ENCODE peak calls at places on chromosomes 5 and 9, in six cellular contexts. One of them, this sample, is unnamed.
A peak's percentile ranks its signal among the peaks of the same experiment; 100 is the strongest.

GRCh38 chr9:91138760-91139159 is 223.0 kb downstream of the AUH start:
- DNase-seq in heart right ventricle: no peak
- DNase-seq in HCT116: peak; percentile 76
- DNase-seq in effector memory CD4-positive, alpha-beta T cell: no peak
- DNase-seq in PC-3: peak; percentile 88
- DNase-seq in upper lobe of right lung: no peak
- DNase-seq in this sample: no peak

GRCh38 chr9:108913391-108913790 is 20.5 kb downstream of the ELP1 start:
- DNase-seq in heart right ventricle: no peak
- DNase-seq in HCT116: no peak
- DNase-seq in effector memory CD4-positive, alpha-beta T cell: no peak
- DNase-seq in PC-3: no peak
- DNase-seq in upper lobe of right lung: no peak
- DNase-seq in this sample: no peak

GRCh38 chr5:7169240-7169878 is 226.6 kb upstream of the ADCY2 start:
- DNase-seq in heart right ventricle: no peak
- DNase-seq in HCT116: no peak
- DNase-seq in effector memory CD4-positive, alpha-beta T cell: no peak
- DNase-seq in PC-3: no peak
- DNase-seq in upper lobe of right lung: no peak
- DNase-seq in this sample: no peak

GRCh38 chr9:126612329-126612812 is 1.4 kb upstream of the LMX1B start:
- DNase-seq in heart right ventricle: no peak
- DNase-seq in HCT116: no peak
- DNase-seq in effector memory CD4-positive, alpha-beta T cell: no peak
- DNase-seq in PC-3: no peak
- DNase-seq in upper lobe of right lung: no peak
- DNase-seq in this sample: no peak

GRCh38 chr9:86353591-86354047 is 591 bp downstream of the TUT7 start:
- DNase-seq in heart right ventricle: no peak
- DNase-seq in HCT116: no peak
- DNase-seq in effector memory CD4-positive, alpha-beta T cell: no peak
- DNase-seq in PC-3: peak; percentile 51
- DNase-seq in upper lobe of right lung: no peak
- DNase-seq in this sample: no peak

GRCh38 chr5:58314356-58315045 is 145.4 kb downstream of the PLK2 start:
- DNase-seq in heart right ventricle: no peak
- DNase-seq in HCT116: no peak
- DNase-seq in effector memory CD4-positive, alpha-beta T cell: no peak
- DNase-seq in PC-3: peak; percentile 17
- DNase-seq in upper lobe of right lung: no peak
- DNase-seq in this sample: no peak

GRCh38 chr5:114473541-114473940 is 111.7 kb downstream of the KCNN2 start:
- DNase-seq in heart right ventricle: no peak
- DNase-seq in HCT116: no peak
- DNase-seq in effector memory CD4-positive, alpha-beta T cell: no peak
- DNase-seq in PC-3: peak; percentile 21
- DNase-seq in upper lobe of right lung: no peak
- DNase-seq in this sample: no peak

GRCh38 chr5:534006-534742 is 9.9 kb upstream of the SLC9A3 start:
- DNase-seq in heart right ventricle: no peak
- DNase-seq in HCT116: no peak
- DNase-seq in effector memory CD4-positive, alpha-beta T cell: no peak
- DNase-seq in PC-3: no peak
- DNase-seq in upper lobe of right lung: peak; percentile 64
- DNase-seq in this sample: no peak

GRCh38 chr5:80146036-80146435 is 109.8 kb downstream of the SERINC5 start:
- DNase-seq in heart right ventricle: no peak
- DNase-seq in HCT116: no peak
- DNase-seq in effector memory CD4-positive, alpha-beta T cell: no peak
- DNase-seq in PC-3: no peak
- DNase-seq in upper lobe of right lung: no peak
- DNase-seq in this sample: no peak

GRCh38 chr5:131265318-131265803 is 1.5 kb downstream of the CDC42SE2 start:
- DNase-seq in heart right ventricle: no peak
- DNase-seq in HCT116: peak; percentile 44
- DNase-seq in effector memory CD4-positive, alpha-beta T cell: no peak
- DNase-seq in PC-3: peak; percentile 54
- DNase-seq in upper lobe of right lung: no peak
- DNase-seq in this sample: no peak

GRCh38 chr9:80157561-80157983 is 585.8 kb downstream of the TLE4 start:
- DNase-seq in heart right ventricle: no peak
- DNase-seq in HCT116: no peak
- DNase-seq in effector memory CD4-positive, alpha-beta T cell: no peak
- DNase-seq in PC-3: no peak
- DNase-seq in upper lobe of right lung: no peak
- DNase-seq in this sample: no peak

GRCh38 chr9:132748450-132748849 is 78.2 kb downstream of the GTF3C4 start:
- DNase-seq in heart right ventricle: no peak
- DNase-seq in HCT116: no peak
- DNase-seq in effector memory CD4-positive, alpha-beta T cell: no peak
- DNase-seq in PC-3: no peak
- DNase-seq in upper lobe of right lung: no peak
- DNase-seq in this sample: no peak

GRCh38 chr5:32123058-32123805 is 50.9 kb downstream of the GOLPH3 start:
- DNase-seq in heart right ventricle: no peak
- DNase-seq in HCT116: no peak
- DNase-seq in effector memory CD4-positive, alpha-beta T cell: no peak
- DNase-seq in PC-3: no peak
- DNase-seq in upper lobe of right lung: no peak
- DNase-seq in this sample: no peak

GRCh38 chr5:75367401-75367800 is 30.4 kb downstream of the HMGCR start:
- DNase-seq in heart right ventricle: no peak
- DNase-seq in HCT116: no peak
- DNase-seq in effector memory CD4-positive, alpha-beta T cell: no peak
- DNase-seq in PC-3: no peak
- DNase-seq in upper lobe of right lung: no peak
- DNase-seq in this sample: no peak

GRCh38 chr5:4614088-4614487 is 526.0 kb upstream of the ADAMTS16 start:
- DNase-seq in heart right ventricle: no peak
- DNase-seq in HCT116: no peak
- DNase-seq in effector memory CD4-positive, alpha-beta T cell: no peak
- DNase-seq in PC-3: no peak
- DNase-seq in upper lobe of right lung: no peak
- DNase-seq in this sample: no peak

GRCh38 chr5:16520806-16521205 is 55.2 kb upstream of the ZNF622 start:
- DNase-seq in heart right ventricle: no peak
- DNase-seq in HCT116: no peak
- DNase-seq in effector memory CD4-positive, alpha-beta T cell: no peak
- DNase-seq in PC-3: no peak
- DNase-seq in upper lobe of right lung: no peak
- DNase-seq in this sample: no peak

GRCh38 chr5:107546084-107546483 is 124.7 kb downstream of the EFNA5 start:
- DNase-seq in heart right ventricle: no peak
- DNase-seq in HCT116: no peak
- DNase-seq in effector memory CD4-positive, alpha-beta T cell: no peak
- DNase-seq in PC-3: no peak
- DNase-seq in upper lobe of right lung: no peak
- DNase-seq in this sample: no peak

GRCh38 chr5:105812356-105812755 is 1858.4 kb downstream of the EFNA5 start:
- DNase-seq in heart right ventricle: no peak
- DNase-seq in HCT116: no peak
- DNase-seq in effector memory CD4-positive, alpha-beta T cell: no peak
- DNase-seq in PC-3: no peak
- DNase-seq in upper lobe of right lung: no peak
- DNase-seq in this sample: no peak

GRCh38 chr5:172243302-172243701 is 40.3 kb downstream of the UBTD2 start:
- DNase-seq in heart right ventricle: no peak
- DNase-seq in HCT116: no peak
- DNase-seq in effector memory CD4-positive, alpha-beta T cell: no peak
- DNase-seq in PC-3: no peak
- DNase-seq in upper lobe of right lung: no peak
- DNase-seq in this sample: no peak

GRCh38 chr9:115668506-115668905 is 485.1 kb upstream of the PAPPA start:
- DNase-seq in heart right ventricle: no peak
- DNase-seq in HCT116: no peak
- DNase-seq in effector memory CD4-positive, alpha-beta T cell: no peak
- DNase-seq in PC-3: peak; percentile 37
- DNase-seq in upper lobe of right lung: no peak
- DNase-seq in this sample: no peak

GRCh38 chr5:56848206-56848605 is 32.9 kb downstream of the MAP3K1 start:
- DNase-seq in heart right ventricle: no peak
- DNase-seq in HCT116: no peak
- DNase-seq in effector memory CD4-positive, alpha-beta T cell: no peak
- DNase-seq in PC-3: no peak
- DNase-seq in upper lobe of right lung: no peak
- DNase-seq in this sample: no peak

GRCh38 chr5:65483474-65484346 is 2.0 kb upstream of the ADAMTS6 start:
- DNase-seq in heart right ventricle: no peak
- DNase-seq in HCT116: peak; percentile 52
- DNase-seq in effector memory CD4-positive, alpha-beta T cell: no peak
- DNase-seq in PC-3: peak; percentile 49
- DNase-seq in upper lobe of right lung: no peak
- DNase-seq in this sample: no peak

GRCh38 chr9:136021891-136022681 is 60.9 kb upstream of the UBAC1 start:
- DNase-seq in heart right ventricle: peak; percentile 10
- DNase-seq in HCT116: no peak
- DNase-seq in effector memory CD4-positive, alpha-beta T cell: no peak
- DNase-seq in PC-3: no peak
- DNase-seq in upper lobe of right lung: no peak
- DNase-seq in this sample: no peak

GRCh38 chr9:110769667-110770066 is 101.1 kb downstream of the MUSK start:
- DNase-seq in heart right ventricle: no peak
- DNase-seq in HCT116: no peak
- DNase-seq in effector memory CD4-positive, alpha-beta T cell: no peak
- DNase-seq in PC-3: no peak
- DNase-seq in upper lobe of right lung: no peak
- DNase-seq in this sample: no peak

GRCh38 chr9:38414040-38414723 is 10.1 kb downstream of the IGFBPL1 start:
- DNase-seq in heart right ventricle: no peak
- DNase-seq in HCT116: no peak
- DNase-seq in effector memory CD4-positive, alpha-beta T cell: no peak
- DNase-seq in PC-3: no peak
- DNase-seq in upper lobe of right lung: no peak
- DNase-seq in this sample: no peak

GRCh38 chr9:120531683-120532300 is 48.2 kb downstream of the CDK5RAP2 start:
- DNase-seq in heart right ventricle: no peak
- DNase-seq in HCT116: peak; percentile 27
- DNase-seq in effector memory CD4-positive, alpha-beta T cell: no peak
- DNase-seq in PC-3: peak; percentile 59
- DNase-seq in upper lobe of right lung: no peak
- DNase-seq in this sample: no peak

GRCh38 chr5:84693256-84693655 is 308.6 kb upstream of the EDIL3 start:
- DNase-seq in heart right ventricle: no peak
- DNase-seq in HCT116: no peak
- DNase-seq in effector memory CD4-positive, alpha-beta T cell: no peak
- DNase-seq in PC-3: peak; percentile 41
- DNase-seq in upper lobe of right lung: no peak
- DNase-seq in this sample: no peak

GRCh38 chr9:108444400-108445358 is 411.1 kb downstream of the ACTL7B start:
- DNase-seq in heart right ventricle: no peak
- DNase-seq in HCT116: peak; percentile 90
- DNase-seq in effector memory CD4-positive, alpha-beta T cell: no peak
- DNase-seq in PC-3: peak; percentile 91
- DNase-seq in upper lobe of right lung: no peak
- DNase-seq in this sample: no peak

GRCh38 chr5:110045153-110045552 is 355.4 kb downstream of the MAN2A1 start:
- DNase-seq in heart right ventricle: no peak
- DNase-seq in HCT116: no peak
- DNase-seq in effector memory CD4-positive, alpha-beta T cell: no peak
- DNase-seq in PC-3: peak; percentile 32
- DNase-seq in upper lobe of right lung: no peak
- DNase-seq in this sample: no peak

GRCh38 chr9:133932633-133933032 is 59.5 kb downstream of the VAV2 start:
- DNase-seq in heart right ventricle: no peak
- DNase-seq in HCT116: no peak
- DNase-seq in effector memory CD4-positive, alpha-beta T cell: no peak
- DNase-seq in PC-3: no peak
- DNase-seq in upper lobe of right lung: no peak
- DNase-seq in this sample: no peak

GRCh38 chr9:95089257-95089873 is 228.1 kb downstream of the FANCC start:
- DNase-seq in heart right ventricle: no peak
- DNase-seq in HCT116: no peak
- DNase-seq in effector memory CD4-positive, alpha-beta T cell: no peak
- DNase-seq in PC-3: no peak
- DNase-seq in upper lobe of right lung: peak; percentile 58
- DNase-seq in this sample: no peak

GRCh38 chr5:159377653-159378052 is 47.4 kb upstream of the IL12B start:
- DNase-seq in heart right ventricle: no peak
- DNase-seq in HCT116: no peak
- DNase-seq in effector memory CD4-positive, alpha-beta T cell: no peak
- DNase-seq in PC-3: no peak
- DNase-seq in upper lobe of right lung: no peak
- DNase-seq in this sample: no peak
- H3K9me3 ChIP-seq in heart right ventricle: peaks cover 3% of the 10 kb centered on the region
- H3K9me3 ChIP-seq in HCT116: no peaks in the 10 kb centered on the region
- H3K9me3 ChIP-seq in effector memory CD4-positive, alpha-beta T cell: no peaks in the 10 kb centered on the region
- H3K9me3 ChIP-seq in PC-3: peaks cover 4% of the 10 kb centered on the region
- H3K9me3 ChIP-seq in upper lobe of right lung: no peaks in the 10 kb centered on the region
- H3K9me3 ChIP-seq in this sample: peaks cover 14% of the 10 kb centered on the region

GRCh38 chr5:126814721-126815404 is 37.9 kb downstream of the LMNB1 start:
- DNase-seq in heart right ventricle: no peak
- DNase-seq in HCT116: no peak
- DNase-seq in effector memory CD4-positive, alpha-beta T cell: no peak
- DNase-seq in PC-3: peak; percentile 10
- DNase-seq in upper lobe of right lung: no peak
- DNase-seq in this sample: no peak
- H3K27ac ChIP-seq in heart right ventricle: no peak overlapping the region
- H3K27ac ChIP-seq in HCT116: no peak overlapping the region
- H3K27ac ChIP-seq in effector memory CD4-positive, alpha-beta T cell: no peak overlapping the region
- H3K27ac ChIP-seq in PC-3: no peak overlapping the region
- H3K27ac ChIP-seq in upper lobe of right lung: no peak overlapping the region
- H3K27ac ChIP-seq in this sample: no peak overlapping the region

DNA sequence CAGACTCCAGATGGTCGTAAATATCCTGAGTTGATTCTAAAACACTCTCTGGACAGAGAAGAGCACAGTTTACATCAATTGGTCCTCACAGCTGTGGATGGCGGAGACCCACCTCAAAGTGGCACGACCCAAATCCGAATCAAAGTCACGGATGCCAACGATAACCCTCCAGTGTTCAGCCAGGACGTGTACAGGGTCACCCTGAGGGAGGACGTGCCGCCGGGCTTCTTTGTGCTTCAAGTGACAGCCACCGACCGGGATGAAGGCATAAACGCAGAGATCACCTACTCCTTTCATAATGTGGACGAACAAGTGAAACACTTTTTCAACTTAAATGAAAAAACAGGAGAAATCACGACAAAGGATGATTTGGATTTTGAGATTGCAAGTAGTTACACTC is 891 bp downstream of the PCDHGB2 start:
- DNase-seq in heart right ventricle: no peak
- DNase-seq in HCT116: no peak
- DNase-seq in effector memory CD4-positive, alpha-beta T cell: no peak
- DNase-seq in PC-3: no peak
- DNase-seq in upper lobe of right lung: no peak
- DNase-seq in this sample: no peak
- H3K9me3 ChIP-seq in heart right ventricle: no peaks in the 10 kb centered on the region
- H3K9me3 ChIP-seq in HCT116: peaks cover 6% of the 10 kb centered on the region
- H3K9me3 ChIP-seq in effector memory CD4-positive, alpha-beta T cell: no peaks in the 10 kb centered on the region
- H3K9me3 ChIP-seq in PC-3: no peaks in the 10 kb centered on the region
- H3K9me3 ChIP-seq in upper lobe of right lung: peaks cover 27% of the 10 kb centered on the region
- H3K9me3 ChIP-seq in this sample: peaks cover 89% of the 10 kb centered on the region

DNA sequence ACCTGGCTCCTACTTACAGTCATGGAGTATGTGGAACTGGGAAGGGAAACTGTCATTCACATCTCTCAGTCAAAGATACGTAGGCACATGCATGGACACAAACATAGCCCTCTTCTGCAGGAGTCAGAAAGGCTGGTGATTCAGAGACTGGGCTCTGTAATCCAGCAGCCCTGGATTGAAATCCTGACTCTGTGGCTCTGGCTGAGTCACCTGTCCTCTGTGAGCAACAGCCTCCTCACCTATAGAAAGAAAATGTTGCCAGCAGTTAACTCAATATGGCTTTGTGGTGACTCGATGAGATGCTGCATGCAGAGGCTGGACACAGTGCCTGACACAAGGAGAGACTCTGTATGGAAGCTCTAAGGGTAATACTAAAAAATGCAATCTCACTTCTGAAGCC is 23.8 kb upstream of the CDKN2AIPNL start:
- DNase-seq in heart right ventricle: no peak
- DNase-seq in HCT116: peak; percentile 45
- DNase-seq in effector memory CD4-positive, alpha-beta T cell: no peak
- DNase-seq in PC-3: peak; percentile 88
- DNase-seq in upper lobe of right lung: peak; percentile 6
- DNase-seq in this sample: no peak
- H3K27ac ChIP-seq in heart right ventricle: no peak overlapping the region
- H3K27ac ChIP-seq in HCT116: no peak overlapping the region
- H3K27ac ChIP-seq in effector memory CD4-positive, alpha-beta T cell: no peak overlapping the region
- H3K27ac ChIP-seq in PC-3: peak overlapping the region; percentile 99
- H3K27ac ChIP-seq in upper lobe of right lung: no peak overlapping the region
- H3K27ac ChIP-seq in this sample: no peak overlapping the region

This sample was measured in thoracic aorta.